ENCODE peak calls at places on chromosomes 4 and X, in four cellular contexts. W is A172; N is KG1; M is stimulated activated CD8-positive, alpha-beta memory T cell treated with anti-CD3 and anti-CD28 coated beads, Interleukin-15, amount 100 ng/mL, for 24 hours. E is an unnamed sample.

GRCh38 chr4:189062047-189062820 is 878.4 kb upstream of the FRG1 start:
- DNase-seq in W (no peak), M (no peak), N (no peak), E (no peak)

GRCh38 chr4:184937745-184938144 is 80.5 kb upstream of the HELT start:
- DNase-seq in W (peak), N (no peak), M (no peak), E (no peak)

GRCh38 chr4:66613591-66613990 is 931.7 kb downstream of the CENPC start:
- DNase-seq in M (no peak), N (no peak), W (no peak), E (no peak)

GRCh38 chrX:17537652-17538301 is 162.8 kb downstream of the NHS start:
- DNase-seq in M (no peak), W (no peak), N (no peak), E (no peak)

GRCh38 chr4:53098681-53099121 is 236.6 kb downstream of the RASL11B start:
- DNase-seq in W (no peak), M (no peak), N (no peak), E (no peak)

GRCh38 chrX:17405225-17405969 is 30.4 kb downstream of the NHS start:
- DNase-seq in N (no peak), W (peak), M (no peak), E (peak)

GRCh38 chrX:68440940-68441339 is 7.6 kb upstream of the OPHN1 start:
- DNase-seq in W (peak), N (no peak), M (no peak), E (peak)

GRCh38 chr4:113398441-113399143 is 349.1 kb downstream of the ANK2 start:
- DNase-seq in M (no peak), N (no peak), W (no peak), E (no peak)

GRCh38 chr4:101919373-101919977 is 128.9 kb downstream of the BANK1 start:
- DNase-seq in M (no peak), W (no peak), N (no peak), E (no peak)

GRCh38 chrX:8987672-8988250 is 46.2 kb downstream of the FAM9B start:
- DNase-seq in M (no peak), N (no peak), W (no peak), E (no peak)

GRCh38 chr4:22264261-22264660 is 251.6 kb downstream of the ADGRA3 start:
- DNase-seq in W (no peak), M (no peak), N (no peak), E (no peak)

GRCh38 chr4:156291317-156291716 is 337.7 kb upstream of the CTSO start:
- DNase-seq in N (no peak), W (peak), M (no peak), E (no peak)

GRCh38 chr4:157221895-157222763 is 1.6 kb downstream of the GRIA2 start:
- DNase-seq in N (no peak), M (no peak), W (no peak), E (no peak)

E was measured in Caki2.